ENCODE peak calls at places on chromosomes 12 and 14, in four cellular contexts. F is K562, G is SK-N-SH, J is GM12878. I is an unnamed sample.

GRCh38 chr14:65208548-65208947 is 106.2 kb upstream of the MAX start:
- DNase-seq in F (no peak), G (no peak), J (no peak), I (no peak)

GRCh38 chr12:66269757-66270383 is 32.4 kb upstream of the HELB start:
- DNase-seq in G (peak), J (peak), F (no peak), I (peak)

GRCh38 chr14:22890416-22890815 is 7.4 kb downstream of the REM2 start:
- DNase-seq in F (no peak), J (no peak), G (no peak), I (no peak)

GRCh38 chr14:28773917-28774691 is 7.5 kb downstream of the FOXG1 start:
- DNase-seq in J (no peak), G (no peak), F (no peak), I (no peak)

GRCh38 chr12:123449103-123449736 is 8.7 kb upstream of the SNRNP35 start:
- DNase-seq in F (no peak), J (no peak), G (no peak), I (peak)

GRCh38 chr12:75505706-75506312 is 5.6 kb downstream of the KRR1 start:
- DNase-seq in G (no peak), J (no peak), F (no peak), I (peak)

GRCh38 chr12:47744005-47744651 is 14.6 kb downstream of the RAPGEF3 start:
- DNase-seq in F (peak), J (no peak), G (peak), I (peak)

GRCh38 chr12:113420996-113421595 is 1.1 kb upstream of the SDSL start:
- DNase-seq in G (no peak), J (no peak), F (peak), I (peak)

DNA sequence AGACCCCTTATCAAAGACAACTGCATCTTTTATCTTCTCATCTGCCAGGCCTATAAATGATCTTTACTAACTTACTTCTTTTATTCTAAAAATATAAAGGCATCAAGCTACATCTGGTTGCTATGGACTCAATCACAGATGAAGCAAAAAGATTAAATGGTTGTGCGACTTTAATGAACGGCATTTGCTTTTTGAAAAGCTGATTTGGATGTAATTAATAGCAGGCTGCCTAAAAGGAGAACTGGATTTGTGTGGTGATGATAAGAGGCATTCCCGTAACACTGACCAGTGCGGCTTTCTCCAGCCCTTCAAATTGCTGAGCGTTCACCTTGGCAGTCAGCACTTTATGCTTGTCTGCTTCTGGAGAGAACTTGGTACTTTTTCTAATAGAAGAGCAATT is 103.8 kb downstream of the ARMH4 start:
- DNase-seq in G (peak), F (no peak), J (no peak), I (no peak)
- TF ChIP-seq MXI1 in G (no peak), F (no peak), J (no peak), I (no peak)

GRCh38 chr14:101033006-101033405 is 129.5 kb upstream of the RTL1 start:
- DNase-seq in J (no peak), G (no peak), F (no peak), I (no peak)

GRCh38 chr14:101033446-101034165 is 130.1 kb upstream of the RTL1 start:
- DNase-seq in J (no peak), F (no peak), G (no peak), I (no peak)

GRCh38 chr14:101035466-101036225 is 132.1 kb upstream of the RTL1 start:
- DNase-seq in F (no peak), J (no peak), G (no peak), I (no peak)

GRCh38 chr14:101037021-101037817 is 133.7 kb upstream of the RTL1 start:
- DNase-seq in F (no peak), G (no peak), J (no peak), I (no peak)

DNA sequence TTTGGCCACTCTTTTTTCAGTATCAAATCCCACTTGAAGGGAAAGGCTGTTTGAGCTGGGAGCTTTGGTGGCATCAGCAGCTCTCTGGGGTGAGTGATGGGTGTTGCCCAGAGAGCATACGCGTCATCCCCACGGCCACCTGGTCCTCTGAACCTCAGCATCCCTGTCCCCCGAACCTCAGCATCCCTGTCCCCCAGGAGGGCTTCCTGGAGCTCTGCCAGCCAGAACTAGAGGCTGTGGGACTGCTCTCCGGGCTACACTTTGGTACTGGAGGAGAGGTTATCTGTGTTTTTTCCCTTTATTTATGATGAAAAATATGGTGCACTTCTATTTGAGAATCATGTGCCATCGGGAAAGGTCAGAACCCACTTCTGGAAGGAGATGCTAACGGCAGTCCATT is 131.5 kb upstream of the RTL1 start:
- DNase-seq in F (no peak), G (no peak), J (no peak), I (no peak)
- TF ChIP-seq FOXM1 in F (no peak), G (no peak), J (no peak), I (no peak)

GRCh38 chr12:49121047-49121696 is 10.0 kb downstream of the TUBA1B start:
- DNase-seq in F (peak), J (no peak), G (peak), I (peak)
- TF ChIP-seq MXI1 in F (no peak), J (no peak), G (no peak), I (peak)

DNA sequence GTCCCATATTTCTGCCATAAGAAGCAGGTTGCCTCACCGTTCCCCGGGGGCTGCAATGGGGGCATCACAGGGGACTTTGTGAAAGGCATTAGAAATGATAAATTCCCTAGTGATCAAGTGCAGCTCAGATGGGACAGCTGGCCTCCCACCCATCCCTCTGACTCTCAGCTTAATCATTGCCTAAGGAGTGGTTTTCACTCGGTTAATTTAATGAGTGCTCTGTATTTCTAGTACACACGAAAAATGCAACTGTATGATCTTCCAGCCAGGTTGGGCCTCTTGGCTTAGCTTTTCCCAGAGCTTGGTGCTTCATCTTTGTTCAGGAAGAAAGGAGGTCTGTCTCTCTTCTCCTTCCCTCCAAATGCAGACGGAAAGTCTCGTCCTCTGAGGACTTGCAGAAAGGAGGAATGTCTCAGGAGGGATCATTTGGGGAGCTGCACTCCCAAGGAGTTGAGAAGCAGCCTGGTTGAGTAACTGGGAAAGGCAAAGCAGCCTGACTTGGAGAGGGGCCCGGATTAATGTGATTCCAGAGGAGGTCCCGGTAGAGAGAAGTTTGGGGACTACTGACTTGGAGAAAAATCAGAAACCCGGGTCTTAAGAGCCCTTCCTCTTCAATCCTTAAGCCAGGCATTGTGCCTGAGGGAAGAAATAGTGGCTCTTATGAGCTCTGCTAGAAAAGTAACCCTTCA is 7.2 kb downstream of the CD9 start:
- DNase-seq in F (no peak), G (no peak), J (no peak), I (no peak)
- TF ChIP-seq FOXM1 in F (no peak), G (no peak), J (no peak), I (no peak)

GRCh38 chr12:110883251-110883650 is 36.5 kb downstream of the CCDC63 start:
- DNase-seq in G (no peak), F (no peak), J (no peak), I (no peak)
- TF ChIP-seq MXI1 in G (no peak), F (no peak), J (no peak), I (no peak)

GRCh38 chr12:26187014-26187413 is 8.4 kb upstream of the SSPN start:
- DNase-seq in J (no peak), F (no peak), G (no peak), I (no peak)

GRCh38 chr12:26185532-26186320 is 9.6 kb upstream of the SSPN start:
- DNase-seq in G (no peak), F (no peak), J (no peak), I (no peak)

GRCh38 chr12:26187429-26187828 is 7.9 kb upstream of the SSPN start:
- DNase-seq in F (no peak), G (no peak), J (no peak), I (peak)

GRCh38 chr12:26188641-26189040 is 6.7 kb upstream of the SSPN start:
- DNase-seq in J (no peak), F (no peak), G (no peak), I (no peak)

DNA sequence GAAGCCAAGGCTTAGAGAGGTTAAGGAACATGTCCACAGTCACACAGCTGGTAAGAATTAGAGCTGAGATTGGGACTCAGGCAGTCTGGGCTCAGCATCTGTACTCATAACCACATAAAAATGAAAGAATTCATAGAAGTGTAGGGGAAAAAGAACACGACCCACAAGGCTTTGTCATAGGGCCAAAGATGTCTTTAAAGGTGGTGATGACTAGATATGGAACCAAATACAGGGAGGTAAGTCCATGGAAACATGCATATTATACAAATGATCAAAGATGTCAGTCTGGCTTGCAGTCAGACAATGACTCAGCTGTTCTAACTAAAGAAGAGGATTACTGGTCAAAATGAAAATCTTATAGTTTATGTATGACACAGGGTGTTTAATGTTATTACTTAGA is 7.2 kb upstream of the SSPN start:
- DNase-seq in J (no peak), F (no peak), G (no peak), I (no peak)
- TF ChIP-seq FOXM1 in J (no peak), F (no peak), G (no peak), I (no peak)

GRCh38 chr14:61492474-61492873 is 171.1 kb downstream of the PRKCH start:
- DNase-seq in G (no peak), J (no peak), F (no peak), I (no peak)

GRCh38 chr14:61491224-61491623 is 169.8 kb downstream of the PRKCH start:
- DNase-seq in J (no peak), G (no peak), F (no peak), I (peak)

GRCh38 chr14:61493996-61494395 is 172.6 kb downstream of the PRKCH start:
- DNase-seq in J (no peak), F (no peak), G (no peak), I (no peak)

GRCh38 chr14:61491876-61492440 is 170.6 kb downstream of the PRKCH start:
- DNase-seq in F (no peak), G (no peak), J (no peak), I (no peak)

DNA sequence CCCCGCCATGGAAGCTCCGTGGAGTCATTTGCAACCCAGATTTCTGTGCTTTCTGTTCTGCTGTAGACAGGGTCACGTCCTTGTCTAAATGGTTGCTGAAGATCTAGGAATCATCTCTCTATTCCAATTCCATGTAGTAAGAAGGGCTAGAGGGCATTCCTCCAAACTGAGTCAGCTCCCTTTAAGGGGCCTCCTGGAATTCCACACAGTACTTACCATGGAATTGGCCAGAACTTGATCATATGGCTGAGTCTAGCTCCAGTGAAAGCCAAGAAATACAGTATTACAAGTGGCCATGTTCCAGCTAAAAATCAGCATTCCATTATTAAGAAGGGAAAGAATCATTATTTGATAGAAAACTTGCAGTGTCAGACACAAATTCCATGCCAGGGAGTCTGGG is 171.9 kb downstream of the PRKCH start:
- DNase-seq in G (no peak), F (no peak), J (no peak), I (no peak)
- TF ChIP-seq MXI1 in G (no peak), F (no peak), J (no peak), I (no peak)

DNA sequence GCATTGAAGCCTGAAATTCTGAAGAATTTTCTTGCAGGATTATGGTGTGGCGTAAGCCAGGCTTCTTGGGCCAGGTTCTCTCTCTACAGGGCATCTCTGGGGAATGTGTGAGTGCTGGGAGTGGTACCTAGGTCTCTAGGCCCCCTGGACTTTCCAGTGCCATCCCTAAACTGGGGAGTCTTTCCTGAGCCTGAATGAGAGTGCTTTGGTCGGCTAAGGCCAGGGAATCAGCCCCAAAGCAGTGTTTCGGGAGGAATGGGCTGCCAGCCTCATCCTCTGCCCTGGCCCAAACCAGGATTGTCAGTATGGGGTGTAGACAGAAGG is 93.9 kb downstream of the CALM1 start:
- DNase-seq in F (peak), G (no peak), J (no peak), I (no peak)
- TF ChIP-seq FOXM1 in F (no peak), G (no peak), J (no peak), I (no peak)

DNA sequence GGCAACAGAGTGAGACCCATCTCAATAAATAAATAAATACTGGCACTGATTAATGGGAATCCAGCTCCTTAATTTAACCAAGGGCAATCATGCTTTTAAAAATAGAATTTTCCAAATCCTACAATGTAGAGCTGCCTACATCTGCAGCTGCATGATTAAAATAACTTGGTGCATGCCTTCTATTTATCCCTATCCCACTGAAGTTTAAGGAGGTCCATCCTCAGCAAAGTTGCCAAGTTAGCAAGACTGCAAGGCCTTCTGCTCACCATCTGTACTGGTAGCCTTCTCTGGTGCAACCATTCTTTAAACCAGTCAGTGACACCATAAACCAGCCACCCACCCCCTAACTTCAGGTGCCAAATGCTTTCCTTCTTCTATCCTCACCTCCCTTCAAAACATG is 226.1 kb downstream of the ITPR2 start:
- DNase-seq in G (no peak), J (no peak), F (no peak), I (no peak)
- TF ChIP-seq MXI1 in G (no peak), J (no peak), F (no peak), I (no peak)

I was measured in HepG2.